ENCODE peak calls at places on chromosomes 1 and 21, in six cellular contexts. I, A, O, V, K and W are unnamed samples.
A peak's percentile ranks its signal among the peaks of the same experiment; 100 is the strongest.

GRCh38 chr1:59026472-59026948 is 242.7 kb upstream of the JUN start:
- DNase-seq in I (no peak), A (no peak), O (peak; percentile 87), V (no peak), K (no peak), W (no peak)

GRCh38 chr1:22569269-22569668 is 6.0 kb downstream of the EPHA8 start:
- DNase-seq in I (no peak), A (no peak), O (no peak), V (no peak), K (no peak), W (no peak)

GRCh38 chr21:34202553-34203332 is 129.4 kb downstream of the MRPS6 start:
- DNase-seq in I (no peak), A (no peak), O (no peak), V (no peak), K (peak; percentile 60), W (no peak)

GRCh38 chr1:203592728-203593127 is 33.9 kb upstream of the ATP2B4 start:
- DNase-seq in I (no peak), A (no peak), O (peak; percentile 77), V (no peak), K (no peak), W (no peak)

GRCh38 chr1:201696217-201696761 is 132.7 kb upstream of the IPO9 start:
- DNase-seq in I (peak; percentile 63), A (no peak), O (peak; percentile 88), V (peak; percentile 89), K (peak; percentile 76), W (no peak)

GRCh38 chr1:159448181-159448580 is 8.7 kb downstream of the OR10J1 start:
- DNase-seq in I (no peak), A (no peak), O (no peak), V (no peak), K (no peak), W (no peak)

GRCh38 chr1:46830665-46831322 is 31.9 kb downstream of the CYP4B1 start:
- DNase-seq in I (no peak), A (no peak), O (no peak), V (no peak), K (peak; percentile 61), W (no peak)

GRCh38 chr1:243268284-243268653 is 12.4 kb downstream of the SDCCAG8 start:
- DNase-seq in I (peak; percentile 65), A (no peak), O (peak; percentile 83), V (no peak), K (no peak), W (no peak)

GRCh38 chr1:160522622-160523345 is at the start of gene SLAMF6:
- DNase-seq in I (no peak), A (peak; percentile 33), O (no peak), V (no peak), K (no peak), W (peak; percentile 16)

GRCh38 chr21:25456672-25457071 is 150.6 kb downstream of the MRPL39 start:
- DNase-seq in I (no peak), A (no peak), O (peak; percentile 39), V (no peak), K (no peak), W (no peak)

GRCh38 chr1:234604726-234605492 is 5.1 kb downstream of the IRF2BP2 start:
- DNase-seq in I (no peak), A (no peak), O (peak; percentile 67), V (no peak), K (no peak), W (no peak)

GRCh38 chr1:56263908-56264307 is 315.5 kb downstream of the PLPP3 start:
- DNase-seq in I (no peak), A (no peak), O (no peak), V (no peak), K (no peak), W (no peak)

GRCh38 chr21:42356680-42357079 is 5.9 kb upstream of the TFF2 start:
- DNase-seq in I (no peak), A (no peak), O (no peak), V (no peak), K (no peak), W (no peak)

GRCh38 chr1:116498789-116499628 is 71.8 kb downstream of the CD58 start:
- DNase-seq in I (no peak), A (peak; percentile 17), O (peak; percentile 62), V (no peak), K (peak; percentile 66), W (peak; percentile 11)

GRCh38 chr1:220307528-220308100 is 35.4 kb upstream of the RAB3GAP2 start:
- DNase-seq in I (no peak), A (no peak), O (no peak), V (no peak), K (no peak), W (no peak)

GRCh38 chr1:224852901-224853568 is 76.4 kb upstream of the DNAH14 start:
- DNase-seq in I (peak; percentile 30), A (no peak), O (peak; percentile 66), V (no peak), K (no peak), W (no peak)

GRCh38 chr1:189180057-189180456 is 1297.6 kb downstream of the BRINP3 start:
- DNase-seq in I (no peak), A (no peak), O (peak; percentile 1), V (no peak), K (no peak), W (no peak)

GRCh38 chr1:227770812-227771211 is 35.6 kb downstream of the SNAP47 start:
- DNase-seq in I (no peak), A (no peak), O (no peak), V (no peak), K (no peak), W (no peak)

GRCh38 chr1:154886281-154887036 is 16.4 kb upstream of the KCNN3 start:
- DNase-seq in I (no peak), A (no peak), O (no peak), V (peak; percentile 17), K (no peak), W (no peak)